ENCODE peak calls at places on chromosomes 13 and 19, in nine cellular contexts. One of them, this sample, is unnamed.
A peak's percentile ranks its signal among the peaks of the same experiment; 100 is the strongest.

GRCh38 chr19:3512562-3512961 is 6.5 kb downstream of the FZR1 start:
- DNase-seq in GF-D8: no peak
- DNase-seq in activated T-cell treated with anti-CD3 and anti-CD28 coated beads for 48 hours: no peak
- DNase-seq in EL: no peak
- DNase-seq in heart left ventricle: no peak
- DNase-seq in T-helper 1 cell: no peak
- DNase-seq in LoVo: no peak
- DNase-seq in endothelial cell: no peak
- DNase-seq in mesothelial cell of epicardium: no peak
- DNase-seq in this sample: no peak

GRCh38 chr19:1324792-1325567 is 39.3 kb downstream of the EFNA2 start:
- DNase-seq in endothelial cell: peak; percentile 69
- DNase-seq in EL: peak; percentile 78
- DNase-seq in activated T-cell treated with anti-CD3 and anti-CD28 coated beads for 48 hours: peak; percentile 34
- DNase-seq in GF-D8: no peak
- DNase-seq in LoVo: peak; percentile 75
- DNase-seq in mesothelial cell of epicardium: no peak
- DNase-seq in T-helper 1 cell: no peak
- DNase-seq in heart left ventricle: peak; percentile 31
- DNase-seq in this sample: no peak

GRCh38 chr13:69226427-69226826 is 881.2 kb upstream of the ATXN8OS start:
- DNase-seq in EL: no peak
- DNase-seq in GF-D8: no peak
- DNase-seq in LoVo: no peak
- DNase-seq in mesothelial cell of epicardium: no peak
- DNase-seq in T-helper 1 cell: no peak
- DNase-seq in endothelial cell: no peak
- DNase-seq in heart left ventricle: no peak
- DNase-seq in activated T-cell treated with anti-CD3 and anti-CD28 coated beads for 48 hours: no peak
- DNase-seq in this sample: no peak

GRCh38 chr19:42115219-42115618 is 17.0 kb downstream of the POU2F2 start:
- DNase-seq in LoVo: no peak
- DNase-seq in heart left ventricle: no peak
- DNase-seq in endothelial cell: no peak
- DNase-seq in activated T-cell treated with anti-CD3 and anti-CD28 coated beads for 48 hours: no peak
- DNase-seq in mesothelial cell of epicardium: no peak
- DNase-seq in EL: no peak
- DNase-seq in T-helper 1 cell: no peak
- DNase-seq in GF-D8: no peak
- DNase-seq in this sample: no peak

GRCh38 chr13:70905035-70905434 is 796.8 kb upstream of the KLHL1 start:
- DNase-seq in heart left ventricle: no peak
- DNase-seq in endothelial cell: no peak
- DNase-seq in activated T-cell treated with anti-CD3 and anti-CD28 coated beads for 48 hours: no peak
- DNase-seq in mesothelial cell of epicardium: no peak
- DNase-seq in GF-D8: no peak
- DNase-seq in T-helper 1 cell: no peak
- DNase-seq in LoVo: no peak
- DNase-seq in EL: no peak
- DNase-seq in this sample: no peak

GRCh38 chr13:96779691-96780090 is 214.6 kb downstream of the OXGR1 start:
- DNase-seq in EL: no peak
- DNase-seq in T-helper 1 cell: no peak
- DNase-seq in endothelial cell: no peak
- DNase-seq in heart left ventricle: no peak
- DNase-seq in activated T-cell treated with anti-CD3 and anti-CD28 coated beads for 48 hours: no peak
- DNase-seq in GF-D8: no peak
- DNase-seq in LoVo: no peak
- DNase-seq in mesothelial cell of epicardium: no peak
- DNase-seq in this sample: no peak

GRCh38 chr13:42152495-42152894 is 104.0 kb downstream of the DGKH start:
- DNase-seq in activated T-cell treated with anti-CD3 and anti-CD28 coated beads for 48 hours: no peak
- DNase-seq in endothelial cell: no peak
- DNase-seq in EL: no peak
- DNase-seq in heart left ventricle: no peak
- DNase-seq in T-helper 1 cell: no peak
- DNase-seq in LoVo: no peak
- DNase-seq in GF-D8: no peak
- DNase-seq in mesothelial cell of epicardium: no peak
- DNase-seq in this sample: no peak

GRCh38 chr19:16628984-16629691 is 1.1 kb upstream of the MED26 start:
- DNase-seq in endothelial cell: no peak
- DNase-seq in GF-D8: no peak
- DNase-seq in LoVo: peak; percentile 22
- DNase-seq in mesothelial cell of epicardium: peak; percentile 41
- DNase-seq in EL: peak; percentile 31
- DNase-seq in T-helper 1 cell: no peak
- DNase-seq in activated T-cell treated with anti-CD3 and anti-CD28 coated beads for 48 hours: no peak
- DNase-seq in heart left ventricle: peak; percentile 60
- DNase-seq in this sample: no peak